ENCODE peak calls at places on chromosomes 6 and 20, in eight cellular contexts. Z is tibial nerve, C is RWPE1, I is lower leg skin, G is fibroblast of lung, H is MM.1S, Y is PC-9, M is heart left ventricle. B is an unnamed sample.

GRCh38 chr6:14506656-14507242 is 389.2 kb downstream of the CD83 start:
- DNase-seq in Z (no peak), C (no peak), I (peak), G (no peak), H (no peak), Y (no peak), M (no peak), B (no peak)

GRCh38 chr20:34618676-34619075 is 58.2 kb downstream of the PIGU start:
- DNase-seq in Z (no peak), C (no peak), I (no peak), G (no peak), H (no peak), Y (no peak), M (no peak), B (no peak)

GRCh38 chr20:58006346-58007316 is 221.8 kb downstream of the ANKRD60 start:
- DNase-seq in Z (no peak), C (no peak), I (peak), G (no peak), H (no peak), Y (no peak), M (no peak), B (no peak)

GRCh38 chr20:37128803-37129202 is 33.0 kb upstream of the RBL1 start:
- DNase-seq in Z (no peak), C (no peak), I (no peak), G (no peak), H (no peak), Y (no peak), M (no peak), B (no peak)

GRCh38 chr6:124432632-124433031 is 529.6 kb upstream of the RNF217 start:
- DNase-seq in Z (no peak), C (no peak), I (no peak), G (no peak), H (no peak), Y (no peak), M (no peak), B (no peak)

GRCh38 chr20:5835234-5835845 is 85.1 kb downstream of the SHLD1 start:
- DNase-seq in Z (no peak), C (peak), I (no peak), G (peak), H (no peak), Y (peak), M (peak), B (no peak)

GRCh38 chr20:56983813-56984212 is 282.6 kb downstream of the BMP7 start:
- DNase-seq in Z (no peak), C (no peak), I (no peak), G (no peak), H (no peak), Y (no peak), M (no peak), B (no peak)

GRCh38 chr6:169800668-169801395 is 49.4 kb downstream of the ERMARD start:
- DNase-seq in Z (no peak), C (peak), I (peak), G (peak), H (peak), Y (peak), M (no peak), B (no peak)

GRCh38 chr20:36819662-36820061 is 46.1 kb upstream of the DSN1 start:
- DNase-seq in Z (no peak), C (no peak), I (no peak), G (no peak), H (peak), Y (no peak), M (no peak), B (no peak)

GRCh38 chr6:161985911-161986310 is 712.0 kb upstream of the AGPAT4 start:
- DNase-seq in Z (no peak), C (no peak), I (no peak), G (no peak), H (no peak), Y (no peak), M (no peak), B (no peak)

GRCh38 chr6:57252975-57253374 is 30.9 kb upstream of the RAB23 start:
- DNase-seq in Z (no peak), C (no peak), I (no peak), G (peak), H (no peak), Y (no peak), M (no peak), B (no peak)

GRCh38 chr6:35242486-35242885 is 17.0 kb upstream of the ZNF76 start:
- DNase-seq in Z (no peak), C (no peak), I (no peak), G (no peak), H (no peak), Y (no peak), M (no peak), B (no peak)

GRCh38 chr20:4812641-4813075 is 90.9 kb downstream of the PRND start:
- DNase-seq in Z (no peak), C (no peak), I (no peak), G (no peak), H (no peak), Y (no peak), M (no peak), B (no peak)

DNA sequence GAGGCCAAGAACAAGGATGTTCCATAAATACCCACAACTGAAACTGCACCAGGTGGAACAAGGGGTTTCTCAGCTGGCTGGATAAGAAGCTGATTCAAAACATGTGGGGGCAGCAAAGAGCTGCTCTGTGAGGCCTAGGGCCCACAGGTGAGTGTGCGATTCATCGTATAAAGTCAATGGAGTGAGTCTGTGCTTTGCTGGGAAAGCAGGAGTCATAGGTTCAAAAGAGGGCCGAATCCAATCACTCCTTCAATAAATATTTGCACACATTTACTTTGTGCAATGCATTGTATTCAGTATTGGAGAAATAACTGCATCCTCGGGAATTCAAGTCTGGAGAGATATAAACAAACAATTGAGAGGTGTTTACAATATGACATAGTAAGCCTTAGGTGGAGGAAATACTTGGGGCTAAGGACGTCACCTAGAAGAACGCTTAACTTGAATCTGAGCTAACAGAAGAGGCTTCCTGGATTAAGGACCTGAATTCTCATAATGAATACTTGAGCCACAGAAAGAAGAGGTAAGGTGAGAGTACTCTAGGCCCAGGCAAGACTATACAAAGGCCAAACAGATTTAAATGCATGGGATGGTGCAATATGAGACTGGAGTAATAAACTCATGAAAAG is 83.7 kb upstream of the TMEM30A start:
- DNase-seq in Z (no peak), C (peak), I (no peak), G (no peak), H (peak), Y (peak), M (peak), B (peak)
- TF ChIP-seq CTCF in Z (peak), C (no peak), I (no peak), G (peak), H (peak), Y (peak), M (peak), B (peak)

GRCh38 chr6:70221025-70221714 is 81.7 kb downstream of the COL9A1 start:
- DNase-seq in Z (no peak), C (peak), I (no peak), G (peak), H (peak), Y (no peak), M (no peak), B (peak)
- TF ChIP-seq CTCF in Z (peak), C (peak), I (no peak), G (peak), H (peak), Y (peak), M (peak), B (peak)

GRCh38 chr20:1927217-1927616 is 32.0 kb downstream of the SIRPA start:
- DNase-seq in Z (no peak), C (no peak), I (no peak), G (no peak), H (no peak), Y (no peak), M (no peak), B (no peak)

GRCh38 chr20:1928154-1928553 is 32.9 kb downstream of the SIRPA start:
- DNase-seq in Z (no peak), C (no peak), I (no peak), G (no peak), H (no peak), Y (no peak), M (no peak), B (no peak)

GRCh38 chr20:1922786-1923185 is 27.6 kb downstream of the SIRPA start:
- DNase-seq in Z (no peak), C (no peak), I (no peak), G (no peak), H (no peak), Y (no peak), M (peak), B (no peak)

GRCh38 chr20:1926237-1926636 is 31.0 kb downstream of the SIRPA start:
- DNase-seq in Z (no peak), C (no peak), I (no peak), G (no peak), H (no peak), Y (no peak), M (peak), B (no peak)

GRCh38 chr20:1924910-1925861 is 30.0 kb downstream of the SIRPA start:
- DNase-seq in Z (no peak), C (no peak), I (no peak), G (no peak), H (no peak), Y (no peak), M (peak), B (no peak)
- TF ChIP-seq CTCF in Z (no peak), C (no peak), I (no peak), G (no peak), H (no peak), Y (no peak), M (no peak), B (no peak)

GRCh38 chr20:63819224-63819917 is 11.7 kb downstream of the ZBTB46 start:
- DNase-seq in Z (peak), C (peak), I (no peak), G (peak), H (peak), Y (no peak), M (no peak), B (no peak)
- TF ChIP-seq CTCF in Z (peak), C (peak), I (no peak), G (peak), H (peak), Y (no peak), M (peak), B (no peak)

GRCh38 chr6:32979720-32980487 is 11.5 kb downstream of the BRD2 start:
- DNase-seq in Z (no peak), C (no peak), I (no peak), G (no peak), H (no peak), Y (no peak), M (no peak), B (no peak)
- TF ChIP-seq CTCF in Z (no peak), C (no peak), I (no peak), G (no peak), H (no peak), Y (no peak), M (no peak), B (no peak)

GRCh38 chr6:129601323-129601722 is 108.7 kb downstream of the ARHGAP18 start:
- DNase-seq in Z (no peak), C (no peak), I (no peak), G (no peak), H (no peak), Y (no peak), M (no peak), B (no peak)
- TF ChIP-seq CTCF in Z (no peak), C (no peak), I (no peak), G (no peak), H (no peak), Y (no peak), M (no peak), B (no peak)

DNA sequence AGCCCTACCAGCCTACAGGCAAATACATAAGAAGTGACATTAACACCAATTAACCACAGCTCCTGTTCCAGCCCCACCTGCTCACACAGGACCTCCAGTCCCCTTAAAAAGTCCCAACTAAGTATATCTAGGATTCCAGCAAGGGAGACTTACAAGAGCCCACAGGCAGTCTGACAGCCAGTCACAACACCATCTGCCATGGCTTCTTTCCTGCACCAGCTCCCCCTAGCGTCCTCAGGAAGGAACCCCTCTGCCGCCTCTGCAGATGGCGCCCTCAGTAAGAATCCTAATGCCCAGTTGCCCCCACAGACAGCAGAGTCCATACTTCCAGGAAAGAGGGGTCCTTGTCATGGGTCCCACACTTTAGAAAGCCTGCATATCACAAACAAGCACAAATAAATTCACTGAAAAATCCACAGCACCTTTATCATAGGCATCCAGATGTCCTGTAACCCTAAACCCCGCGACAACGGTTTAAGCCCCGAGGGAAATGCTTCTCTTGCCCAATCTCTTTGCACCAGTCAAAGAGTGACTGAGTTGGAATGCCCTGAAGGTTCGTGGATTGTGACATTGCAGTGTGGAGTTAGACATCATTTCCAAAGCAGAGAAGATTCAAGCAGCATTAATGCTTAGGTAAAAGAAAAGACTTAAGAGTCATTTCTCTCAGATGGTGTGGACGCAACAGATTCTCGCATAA is 121.9 kb downstream of the HIVEP2 start:
- DNase-seq in Z (no peak), C (no peak), I (no peak), G (no peak), H (no peak), Y (no peak), M (no peak), B (no peak)
- TF ChIP-seq CTCF in Z (no peak), C (no peak), I (no peak), G (peak), H (peak), Y (no peak), M (no peak), B (no peak)

B was measured in GM20000.